ENCODE peak calls at places on chromosomes 13 and 19, in five cellular contexts. A is KG1, M is foreskin keratinocyte, U is anterior cingulate cortex, G is astrocyte of the spinal cord. K is an unnamed sample.

GRCh38 chr13:38008636-38009035 is 139.1 kb upstream of the TRPC4 start:
- DNase-seq in U (no peak), M (no peak), G (no peak), A (no peak), K (no peak)

GRCh38 chr19:45076029-45076850 is at the start of gene ZNF296:
- DNase-seq in M (peak), A (peak), G (peak), U (no peak), K (peak)

GRCh38 chr13:30337061-30337601 is 29.8 kb upstream of the KATNAL1 start:
- DNase-seq in M (no peak), A (no peak), G (no peak), U (no peak), K (no peak)

GRCh38 chr19:50668416-50669318 is 19.4 kb downstream of the C19orf81 start:
- DNase-seq in M (no peak), A (no peak), U (no peak), G (no peak), K (no peak)

GRCh38 chr13:86559915-86560314 is 760.7 kb upstream of the SLITRK6 start:
- DNase-seq in G (no peak), M (no peak), A (no peak), U (no peak), K (no peak)

GRCh38 chr19:7971553-7972520 is 28.4 kb upstream of the TIMM44 start:
- DNase-seq in M (no peak), A (no peak), G (no peak), U (no peak), K (no peak)

GRCh38 chr13:33651766-33652165 is 166.2 kb upstream of the RFC3 start:
- DNase-seq in U (no peak), A (no peak), M (no peak), G (no peak), K (no peak)

GRCh38 chr19:45507864-45508680 is 793 bp downstream of the VASP start:
- DNase-seq in M (peak), A (no peak), G (no peak), U (no peak), K (no peak)

GRCh38 chr19:45171211-45171623 is 6.8 kb downstream of the TRAPPC6A start:
- DNase-seq in A (no peak), M (no peak), U (no peak), G (no peak), K (no peak)

GRCh38 chr19:45351401-45351952 is 10.9 kb downstream of the KLC3 start:
- DNase-seq in A (no peak), G (no peak), U (no peak), M (no peak), K (no peak)

GRCh38 chr13:42396501-42396900 is 124.5 kb downstream of the AKAP11 start:
- DNase-seq in U (no peak), G (no peak), M (no peak), A (no peak), K (no peak)

GRCh38 chr13:101454767-101455166 is 2.3 kb downstream of the ITGBL1 start:
- DNase-seq in U (no peak), A (no peak), M (peak), G (peak), K (peak)

GRCh38 chr19:588093-588742 is 1.5 kb upstream of the HCN2 start:
- DNase-seq in U (peak), A (peak), G (peak), M (peak), K (no peak)

GRCh38 chr13:35208587-35208986 is 266.5 kb downstream of the NBEA start:
- DNase-seq in M (peak), G (no peak), U (no peak), A (no peak), K (no peak)

GRCh38 chr13:42498521-42498920 is 75.4 kb upstream of the TNFSF11 start:
- DNase-seq in A (no peak), G (no peak), U (no peak), M (no peak), K (no peak)

GRCh38 chr19:2099054-2099501 is 2.4 kb downstream of the IZUMO4 start:
- DNase-seq in U (no peak), M (no peak), G (no peak), A (no peak), K (no peak)

GRCh38 chr13:50127017-50127725 is 111.9 kb downstream of the KCNRG start:
- DNase-seq in G (peak), A (no peak), M (peak), U (no peak), K (no peak)

GRCh38 chr13:40096357-40096911 is 441.0 kb downstream of the COG6 start:
- DNase-seq in U (no peak), G (no peak), M (no peak), A (no peak), K (no peak)